ENCODE peak calls at places on chromosomes 12 and 14, in seven cellular contexts. N, F, M, H, K, G and P are unnamed samples.

GRCh38 chr14:99271951-99272668 is at the start of gene BCL11B:
- DNase-seq in N (peak), F (peak), M (peak), H (peak), K (peak), G (peak), P (peak)

GRCh38 chr12:14394317-14395058 is 29.0 kb downstream of the ATF7IP start:
- DNase-seq in N (peak), F (no peak), M (peak), H (peak), K (no peak), G (no peak), P (peak)

GRCh38 chr12:66141299-66141698 is 10.7 kb upstream of the LLPH start:
- DNase-seq in N (no peak), F (no peak), M (no peak), H (no peak), K (no peak), G (no peak), P (no peak)

GRCh38 chr12:87806310-87806709 is 222.9 kb downstream of the C12orf50 start:
- DNase-seq in N (no peak), F (no peak), M (no peak), H (no peak), K (no peak), G (no peak), P (no peak)

GRCh38 chr12:52010692-52011601 is 4.2 kb downstream of the TAMALIN start:
- DNase-seq in N (no peak), F (no peak), M (no peak), H (peak), K (no peak), G (no peak), P (peak)

GRCh38 chr14:25111061-25111601 is 61.2 kb upstream of the STXBP6 start:
- DNase-seq in N (peak), F (no peak), M (peak), H (peak), K (no peak), G (no peak), P (no peak)

GRCh38 chr12:45560689-45561088 is 168.8 kb upstream of the ARID2 start:
- DNase-seq in N (no peak), F (no peak), M (no peak), H (peak), K (no peak), G (no peak), P (no peak)

GRCh38 chr12:86334071-86334470 is 77.9 kb upstream of the MGAT4C start:
- DNase-seq in N (no peak), F (no peak), M (no peak), H (no peak), K (no peak), G (no peak), P (no peak)